ENCODE peak calls at places on chromosomes 5 and 9, in ten cellular contexts. One of them, this sample, is unnamed. For H3K4me1, the result is how much of the 10 kb centered on the place peaks cover.

GRCh38 chr9:129572052-129572425 is 48.9 kb downstream of the C9orf50 start:
- DNase-seq in sigmoid colon: no peak
- DNase-seq in stomach: no peak
- DNase-seq in SK-N-SH: no peak
- DNase-seq in transverse colon: no peak
- DNase-seq in HCT116: no peak
- DNase-seq in endothelial cell of umbilical vein: no peak
- DNase-seq in prostate gland: no peak
- DNase-seq in GM23338: no peak
- DNase-seq in H1: no peak
- DNase-seq in this sample: no peak

GRCh38 chr9:752681-753200 is 88.8 kb upstream of the DMRT1 start:
- DNase-seq in sigmoid colon: peak
- DNase-seq in stomach: no peak
- DNase-seq in SK-N-SH: no peak
- DNase-seq in transverse colon: no peak
- DNase-seq in HCT116: no peak
- DNase-seq in endothelial cell of umbilical vein: no peak
- DNase-seq in prostate gland: no peak
- DNase-seq in GM23338: no peak
- DNase-seq in H1: no peak
- DNase-seq in this sample: peak

GRCh38 chr5:126837907-126838539 is 61.1 kb downstream of the LMNB1 start:
- DNase-seq in sigmoid colon: no peak
- DNase-seq in stomach: no peak
- DNase-seq in SK-N-SH: no peak
- DNase-seq in transverse colon: no peak
- DNase-seq in HCT116: no peak
- DNase-seq in endothelial cell of umbilical vein: peak
- DNase-seq in prostate gland: no peak
- DNase-seq in GM23338: no peak
- DNase-seq in H1: no peak
- DNase-seq in this sample: no peak

GRCh38 chr5:139752506-139753350 is 42.9 kb upstream of the PSD2 start:
- DNase-seq in sigmoid colon: no peak
- DNase-seq in stomach: no peak
- DNase-seq in SK-N-SH: peak
- DNase-seq in transverse colon: no peak
- DNase-seq in HCT116: no peak
- DNase-seq in endothelial cell of umbilical vein: no peak
- DNase-seq in prostate gland: no peak
- DNase-seq in GM23338: no peak
- DNase-seq in H1: no peak
- DNase-seq in this sample: no peak

GRCh38 chr9:17121264-17121663 is 13.6 kb upstream of the CNTLN start:
- DNase-seq in sigmoid colon: no peak
- DNase-seq in stomach: no peak
- DNase-seq in SK-N-SH: no peak
- DNase-seq in transverse colon: no peak
- DNase-seq in HCT116: no peak
- DNase-seq in endothelial cell of umbilical vein: no peak
- DNase-seq in prostate gland: no peak
- DNase-seq in GM23338: peak
- DNase-seq in H1: no peak
- DNase-seq in this sample: no peak

GRCh38 chr9:71594566-71594965 is 173.7 kb downstream of the CEMIP2 start:
- DNase-seq in sigmoid colon: no peak
- DNase-seq in stomach: no peak
- DNase-seq in SK-N-SH: no peak
- DNase-seq in transverse colon: no peak
- DNase-seq in HCT116: no peak
- DNase-seq in endothelial cell of umbilical vein: no peak
- DNase-seq in prostate gland: no peak
- DNase-seq in GM23338: no peak
- DNase-seq in H1: no peak
- DNase-seq in this sample: no peak

GRCh38 chr9:121857941-121858340 is 206.5 kb downstream of the DAB2IP start:
- DNase-seq in sigmoid colon: no peak
- DNase-seq in stomach: no peak
- DNase-seq in SK-N-SH: no peak
- DNase-seq in transverse colon: no peak
- DNase-seq in HCT116: no peak
- DNase-seq in endothelial cell of umbilical vein: no peak
- DNase-seq in prostate gland: no peak
- DNase-seq in GM23338: no peak
- DNase-seq in H1: peak
- DNase-seq in this sample: peak

GRCh38 chr5:87147441-87147840 is 120.2 kb upstream of the RASA1 start:
- DNase-seq in sigmoid colon: no peak
- DNase-seq in stomach: no peak
- DNase-seq in SK-N-SH: no peak
- DNase-seq in transverse colon: no peak
- DNase-seq in HCT116: no peak
- DNase-seq in endothelial cell of umbilical vein: no peak
- DNase-seq in prostate gland: no peak
- DNase-seq in GM23338: no peak
- DNase-seq in H1: no peak
- DNase-seq in this sample: no peak

GRCh38 chr9:133694686-133695085 is 43.5 kb downstream of the SARDH start:
- DNase-seq in sigmoid colon: no peak
- DNase-seq in stomach: no peak
- DNase-seq in SK-N-SH: no peak
- DNase-seq in transverse colon: no peak
- DNase-seq in HCT116: no peak
- DNase-seq in endothelial cell of umbilical vein: no peak
- DNase-seq in prostate gland: no peak
- DNase-seq in GM23338: no peak
- DNase-seq in H1: no peak
- DNase-seq in this sample: no peak

GRCh38 chr9:21473236-21473635 is 8.9 kb downstream of the IFNE start:
- DNase-seq in sigmoid colon: no peak
- DNase-seq in stomach: no peak
- DNase-seq in SK-N-SH: no peak
- DNase-seq in transverse colon: no peak
- DNase-seq in HCT116: no peak
- DNase-seq in endothelial cell of umbilical vein: no peak
- DNase-seq in prostate gland: no peak
- DNase-seq in GM23338: peak
- DNase-seq in H1: no peak
- DNase-seq in this sample: no peak

GRCh38 chr9:126722252-126722921 is 82.5 kb upstream of the ZBTB43 start:
- DNase-seq in sigmoid colon: peak
- DNase-seq in stomach: peak
- DNase-seq in SK-N-SH: peak
- DNase-seq in transverse colon: peak
- DNase-seq in HCT116: peak
- DNase-seq in endothelial cell of umbilical vein: peak
- DNase-seq in prostate gland: peak
- DNase-seq in GM23338: peak
- DNase-seq in H1: peak
- DNase-seq in this sample: no peak

GRCh38 chr9:121818841-121819430 is 167.5 kb downstream of the DAB2IP start:
- DNase-seq in sigmoid colon: no peak
- DNase-seq in stomach: no peak
- DNase-seq in SK-N-SH: peak
- DNase-seq in transverse colon: no peak
- DNase-seq in HCT116: no peak
- DNase-seq in endothelial cell of umbilical vein: no peak
- DNase-seq in prostate gland: no peak
- DNase-seq in GM23338: no peak
- DNase-seq in H1: no peak
- DNase-seq in this sample: no peak

GRCh38 chr5:126446498-126447224 is 23.5 kb downstream of the GRAMD2B start:
- DNase-seq in sigmoid colon: peak
- DNase-seq in stomach: no peak
- DNase-seq in SK-N-SH: no peak
- DNase-seq in transverse colon: peak
- DNase-seq in HCT116: peak
- DNase-seq in endothelial cell of umbilical vein: no peak
- DNase-seq in prostate gland: no peak
- DNase-seq in GM23338: no peak
- DNase-seq in H1: no peak
- DNase-seq in this sample: no peak

GRCh38 chr5:141547921-141548320 is 59.0 kb downstream of the PCDHGC5 start:
- DNase-seq in sigmoid colon: no peak
- DNase-seq in stomach: no peak
- DNase-seq in SK-N-SH: no peak
- DNase-seq in transverse colon: no peak
- DNase-seq in HCT116: no peak
- DNase-seq in endothelial cell of umbilical vein: no peak
- DNase-seq in prostate gland: no peak
- DNase-seq in GM23338: no peak
- DNase-seq in H1: no peak
- DNase-seq in this sample: no peak

DNA sequence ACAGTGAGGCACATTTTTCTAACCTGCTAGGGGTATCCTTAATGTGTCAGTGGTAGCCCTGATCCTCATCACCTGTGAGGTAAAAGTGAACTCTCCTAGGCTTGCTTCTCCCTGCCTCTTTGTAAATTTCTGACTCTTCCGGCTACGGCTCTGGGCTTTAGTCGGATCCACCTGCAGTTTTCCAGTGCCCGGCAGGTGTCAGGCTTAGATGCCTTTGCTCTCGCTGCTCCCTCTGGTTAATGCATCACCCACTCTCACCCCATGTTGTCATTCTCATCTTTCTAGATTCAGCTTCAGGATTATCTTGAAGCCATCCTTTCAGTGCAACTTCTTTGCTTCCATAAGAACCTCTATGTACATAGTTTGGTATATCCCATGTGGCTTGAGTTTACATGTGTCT is 3.6 kb downstream of the CEP78 start:
- DNase-seq in sigmoid colon: no peak
- DNase-seq in stomach: peak
- DNase-seq in SK-N-SH: no peak
- DNase-seq in transverse colon: peak
- DNase-seq in HCT116: no peak
- DNase-seq in endothelial cell of umbilical vein: no peak
- DNase-seq in prostate gland: peak
- DNase-seq in GM23338: peak
- DNase-seq in H1: no peak
- DNase-seq in this sample: no peak
- H3K4me1 ChIP-seq in sigmoid colon: under half
- H3K4me1 ChIP-seq in stomach: under half
- H3K4me1 ChIP-seq in SK-N-SH: under half
- H3K4me1 ChIP-seq in transverse colon: under half
- H3K4me1 ChIP-seq in HCT116: under half
- H3K4me1 ChIP-seq in endothelial cell of umbilical vein: under half
- H3K4me1 ChIP-seq in prostate gland: under half
- H3K4me1 ChIP-seq in GM23338: under half
- H3K4me1 ChIP-seq in H1: under half
- H3K4me1 ChIP-seq in this sample: under half

DNA sequence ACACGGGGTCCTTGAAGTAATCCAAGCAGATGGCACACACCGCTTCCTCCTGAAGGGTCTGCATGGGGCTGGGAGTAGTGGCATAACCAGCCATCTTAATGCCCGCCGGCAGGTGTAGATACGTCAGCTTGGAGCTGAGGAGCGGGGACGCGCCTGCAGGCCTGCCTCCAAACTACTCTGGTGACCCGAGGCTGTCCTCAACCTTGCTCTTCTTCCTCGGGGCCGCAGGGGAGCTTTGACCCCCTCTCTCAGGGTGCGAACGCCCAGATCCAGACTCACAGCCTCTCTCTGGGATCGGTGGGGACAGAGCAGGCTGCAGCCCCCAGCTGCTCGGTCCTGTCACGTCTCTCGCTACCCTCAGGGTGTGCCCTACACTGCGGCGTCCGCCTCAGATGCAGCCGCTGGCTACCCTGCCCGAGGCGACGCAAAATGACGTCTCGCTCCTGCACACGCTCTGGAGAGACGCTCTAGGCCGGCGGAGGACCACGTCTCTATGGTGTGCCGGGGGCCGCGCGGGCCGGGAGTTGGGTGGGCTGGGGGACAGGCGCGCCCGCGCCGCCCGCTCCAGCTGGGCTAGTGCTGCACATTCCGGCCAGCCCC is at the start of gene TRIM52:
- DNase-seq in sigmoid colon: peak
- DNase-seq in stomach: peak
- DNase-seq in SK-N-SH: peak
- DNase-seq in transverse colon: peak
- DNase-seq in HCT116: peak
- DNase-seq in endothelial cell of umbilical vein: peak
- DNase-seq in prostate gland: peak
- DNase-seq in GM23338: peak
- DNase-seq in H1: peak
- DNase-seq in this sample: peak
- TF ChIP-seq POLR2AphosphoS5 in sigmoid colon: peak
- TF ChIP-seq POLR2AphosphoS5 in stomach: peak
- TF ChIP-seq POLR2AphosphoS5 in SK-N-SH: peak
- TF ChIP-seq POLR2AphosphoS5 in transverse colon: peak
- TF ChIP-seq POLR2AphosphoS5 in HCT116: peak
- TF ChIP-seq POLR2AphosphoS5 in endothelial cell of umbilical vein: peak
- TF ChIP-seq POLR2AphosphoS5 in prostate gland: peak
- TF ChIP-seq POLR2AphosphoS5 in GM23338: peak
- TF ChIP-seq POLR2AphosphoS5 in H1: peak
- TF ChIP-seq POLR2AphosphoS5 in this sample: peak

DNA sequence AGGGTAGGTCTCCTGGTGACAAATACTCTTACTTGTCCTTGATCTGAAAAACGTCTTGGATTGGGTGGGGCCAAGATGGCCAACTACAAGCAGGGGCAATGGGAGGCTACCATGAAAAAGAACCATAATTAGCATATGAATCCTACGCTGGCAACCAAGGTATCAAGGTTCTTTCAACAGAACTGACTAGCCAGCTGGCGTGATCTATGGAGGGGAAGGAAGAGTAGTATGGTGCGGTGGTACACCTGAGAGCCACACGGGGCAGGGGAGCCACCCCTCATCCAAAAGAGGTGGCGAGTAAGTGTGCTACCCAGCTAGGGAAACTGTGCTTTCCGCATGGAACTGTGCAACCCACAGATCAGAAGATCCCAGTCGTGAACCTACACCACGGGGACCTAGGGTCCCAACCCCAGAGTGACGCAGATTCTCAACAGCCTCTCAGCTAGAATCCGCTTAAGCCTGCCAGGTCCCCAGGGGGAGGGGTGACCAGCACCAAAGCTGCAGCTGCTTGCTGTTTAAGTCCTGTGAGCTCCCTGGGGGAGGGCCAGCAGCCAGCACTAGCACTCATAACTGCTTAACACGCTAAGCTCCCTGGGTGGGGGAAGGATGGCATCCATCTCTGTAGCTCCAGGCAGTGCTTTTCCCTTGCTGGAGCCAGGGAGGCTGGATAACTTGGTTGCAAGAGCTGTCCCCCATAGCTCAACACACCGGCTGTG is 334.8 kb downstream of the FBXL17 start:
- DNase-seq in sigmoid colon: no peak
- DNase-seq in stomach: no peak
- DNase-seq in SK-N-SH: no peak
- DNase-seq in transverse colon: no peak
- DNase-seq in HCT116: no peak
- DNase-seq in endothelial cell of umbilical vein: no peak
- DNase-seq in prostate gland: no peak
- DNase-seq in GM23338: peak
- DNase-seq in H1: no peak
- DNase-seq in this sample: no peak
- H3K27ac ChIP-seq in sigmoid colon: no peak
- H3K27ac ChIP-seq in stomach: no peak
- H3K27ac ChIP-seq in SK-N-SH: no peak
- H3K27ac ChIP-seq in transverse colon: no peak
- H3K27ac ChIP-seq in HCT116: no peak
- H3K27ac ChIP-seq in endothelial cell of umbilical vein: no peak
- H3K27ac ChIP-seq in prostate gland: no peak
- H3K27ac ChIP-seq in GM23338: no peak
- H3K27ac ChIP-seq in H1: no peak
- H3K27ac ChIP-seq in this sample: no peak

GRCh38 chr5:132464155-132464939 is 26.2 kb downstream of the IRF1 start:
- DNase-seq in sigmoid colon: peak
- DNase-seq in stomach: no peak
- DNase-seq in SK-N-SH: peak
- DNase-seq in transverse colon: peak
- DNase-seq in HCT116: no peak
- DNase-seq in endothelial cell of umbilical vein: peak
- DNase-seq in prostate gland: no peak
- DNase-seq in GM23338: peak
- DNase-seq in H1: no peak
- DNase-seq in this sample: no peak
- H3K4me1 ChIP-seq in sigmoid colon: half or more
- H3K4me1 ChIP-seq in stomach: half or more
- H3K4me1 ChIP-seq in SK-N-SH: under half
- H3K4me1 ChIP-seq in transverse colon: under half
- H3K4me1 ChIP-seq in HCT116: under half
- H3K4me1 ChIP-seq in endothelial cell of umbilical vein: under half
- H3K4me1 ChIP-seq in prostate gland: under half
- H3K4me1 ChIP-seq in GM23338: under half
- H3K4me1 ChIP-seq in H1: under half
- H3K4me1 ChIP-seq in this sample: half or more